ENCODE peak calls at places on chromosomes 12 and 14, in nine cellular contexts. One of them, this sample, is unnamed.

GRCh38 chr12:92143280-92143679 is 2.4 kb downstream of the BTG1 start:
- DNase-seq in Kasumi-1: no peak
- DNase-seq in activated T-helper 1 cell treated with anti-CD3 and anti-CD28 coated beads, Interleukin-12 subunit alpha, Interleukin-12 subunit beta, Interleukin-2, Interleukin-4 antibody, amounts not matched to agents 30 ng/mL and 10 ng/mL and 1 ng/mL, durations not matched to agents 14 hours and 24 hours and 36 hours: no peak
- DNase-seq in left kidney: peak
- DNase-seq in activated CD8-positive, alpha-beta memory T cell treated with anti-CD3 and anti-CD28 coated beads for 24 hours: no peak
- DNase-seq in anterior cingulate cortex: no peak
- DNase-seq in H4: no peak
- DNase-seq in endothelial cell: no peak
- DNase-seq in ureter: no peak
- DNase-seq in this sample: no peak

GRCh38 chr14:59013672-59014298 is 174.7 kb upstream of the DAAM1 start:
- DNase-seq in Kasumi-1: no peak
- DNase-seq in activated T-helper 1 cell treated with anti-CD3 and anti-CD28 coated beads, Interleukin-12 subunit alpha, Interleukin-12 subunit beta, Interleukin-2, Interleukin-4 antibody, amounts not matched to agents 30 ng/mL and 10 ng/mL and 1 ng/mL, durations not matched to agents 14 hours and 24 hours and 36 hours: no peak
- DNase-seq in left kidney: no peak
- DNase-seq in activated CD8-positive, alpha-beta memory T cell treated with anti-CD3 and anti-CD28 coated beads for 24 hours: no peak
- DNase-seq in anterior cingulate cortex: no peak
- DNase-seq in H4: peak
- DNase-seq in endothelial cell: no peak
- DNase-seq in ureter: no peak
- DNase-seq in this sample: no peak

GRCh38 chr14:49106721-49107689 is 479.2 kb downstream of the RPS29 start:
- DNase-seq in Kasumi-1: no peak
- DNase-seq in activated T-helper 1 cell treated with anti-CD3 and anti-CD28 coated beads, Interleukin-12 subunit alpha, Interleukin-12 subunit beta, Interleukin-2, Interleukin-4 antibody, amounts not matched to agents 30 ng/mL and 10 ng/mL and 1 ng/mL, durations not matched to agents 14 hours and 24 hours and 36 hours: no peak
- DNase-seq in left kidney: peak
- DNase-seq in activated CD8-positive, alpha-beta memory T cell treated with anti-CD3 and anti-CD28 coated beads for 24 hours: no peak
- DNase-seq in anterior cingulate cortex: no peak
- DNase-seq in H4: no peak
- DNase-seq in endothelial cell: no peak
- DNase-seq in ureter: no peak
- DNase-seq in this sample: no peak

GRCh38 chr12:72094490-72094889 is 155.8 kb downstream of the TPH2 start:
- DNase-seq in Kasumi-1: no peak
- DNase-seq in activated T-helper 1 cell treated with anti-CD3 and anti-CD28 coated beads, Interleukin-12 subunit alpha, Interleukin-12 subunit beta, Interleukin-2, Interleukin-4 antibody, amounts not matched to agents 30 ng/mL and 10 ng/mL and 1 ng/mL, durations not matched to agents 14 hours and 24 hours and 36 hours: no peak
- DNase-seq in left kidney: no peak
- DNase-seq in activated CD8-positive, alpha-beta memory T cell treated with anti-CD3 and anti-CD28 coated beads for 24 hours: no peak
- DNase-seq in anterior cingulate cortex: no peak
- DNase-seq in H4: no peak
- DNase-seq in endothelial cell: no peak
- DNase-seq in ureter: no peak
- DNase-seq in this sample: no peak

GRCh38 chr12:110583137-110584059 is at the start of gene PPTC7:
- DNase-seq in Kasumi-1: peak
- DNase-seq in activated T-helper 1 cell treated with anti-CD3 and anti-CD28 coated beads, Interleukin-12 subunit alpha, Interleukin-12 subunit beta, Interleukin-2, Interleukin-4 antibody, amounts not matched to agents 30 ng/mL and 10 ng/mL and 1 ng/mL, durations not matched to agents 14 hours and 24 hours and 36 hours: peak
- DNase-seq in left kidney: peak
- DNase-seq in activated CD8-positive, alpha-beta memory T cell treated with anti-CD3 and anti-CD28 coated beads for 24 hours: peak
- DNase-seq in anterior cingulate cortex: peak
- DNase-seq in H4: peak
- DNase-seq in endothelial cell: peak
- DNase-seq in ureter: peak
- DNase-seq in this sample: peak

GRCh38 chr12:19183121-19183838 is 53.7 kb downstream of the PLEKHA5 start:
- DNase-seq in Kasumi-1: peak
- DNase-seq in activated T-helper 1 cell treated with anti-CD3 and anti-CD28 coated beads, Interleukin-12 subunit alpha, Interleukin-12 subunit beta, Interleukin-2, Interleukin-4 antibody, amounts not matched to agents 30 ng/mL and 10 ng/mL and 1 ng/mL, durations not matched to agents 14 hours and 24 hours and 36 hours: no peak
- DNase-seq in left kidney: peak
- DNase-seq in activated CD8-positive, alpha-beta memory T cell treated with anti-CD3 and anti-CD28 coated beads for 24 hours: no peak
- DNase-seq in anterior cingulate cortex: no peak
- DNase-seq in H4: no peak
- DNase-seq in endothelial cell: no peak
- DNase-seq in ureter: no peak
- DNase-seq in this sample: no peak

GRCh38 chr12:13251496-13251895 is 55.0 kb downstream of the EMP1 start:
- DNase-seq in Kasumi-1: no peak
- DNase-seq in activated T-helper 1 cell treated with anti-CD3 and anti-CD28 coated beads, Interleukin-12 subunit alpha, Interleukin-12 subunit beta, Interleukin-2, Interleukin-4 antibody, amounts not matched to agents 30 ng/mL and 10 ng/mL and 1 ng/mL, durations not matched to agents 14 hours and 24 hours and 36 hours: no peak
- DNase-seq in left kidney: no peak
- DNase-seq in activated CD8-positive, alpha-beta memory T cell treated with anti-CD3 and anti-CD28 coated beads for 24 hours: no peak
- DNase-seq in anterior cingulate cortex: no peak
- DNase-seq in H4: no peak
- DNase-seq in endothelial cell: no peak
- DNase-seq in ureter: no peak
- DNase-seq in this sample: no peak

GRCh38 chr14:94158239-94158888 is 15.8 kb upstream of the PPP4R4 start:
- DNase-seq in Kasumi-1: no peak
- DNase-seq in activated T-helper 1 cell treated with anti-CD3 and anti-CD28 coated beads, Interleukin-12 subunit alpha, Interleukin-12 subunit beta, Interleukin-2, Interleukin-4 antibody, amounts not matched to agents 30 ng/mL and 10 ng/mL and 1 ng/mL, durations not matched to agents 14 hours and 24 hours and 36 hours: no peak
- DNase-seq in left kidney: no peak
- DNase-seq in activated CD8-positive, alpha-beta memory T cell treated with anti-CD3 and anti-CD28 coated beads for 24 hours: no peak
- DNase-seq in anterior cingulate cortex: no peak
- DNase-seq in H4: no peak
- DNase-seq in endothelial cell: no peak
- DNase-seq in ureter: no peak
- DNase-seq in this sample: no peak

GRCh38 chr14:89672636-89673279 is 255.7 kb upstream of the FOXN3 start:
- DNase-seq in Kasumi-1: peak
- DNase-seq in activated T-helper 1 cell treated with anti-CD3 and anti-CD28 coated beads, Interleukin-12 subunit alpha, Interleukin-12 subunit beta, Interleukin-2, Interleukin-4 antibody, amounts not matched to agents 30 ng/mL and 10 ng/mL and 1 ng/mL, durations not matched to agents 14 hours and 24 hours and 36 hours: no peak
- DNase-seq in left kidney: peak
- DNase-seq in activated CD8-positive, alpha-beta memory T cell treated with anti-CD3 and anti-CD28 coated beads for 24 hours: no peak
- DNase-seq in anterior cingulate cortex: no peak
- DNase-seq in H4: no peak
- DNase-seq in endothelial cell: no peak
- DNase-seq in ureter: no peak
- DNase-seq in this sample: no peak

GRCh38 chr12:57124259-57124877 is 3.9 kb upstream of the LRP1 start:
- DNase-seq in Kasumi-1: peak
- DNase-seq in activated T-helper 1 cell treated with anti-CD3 and anti-CD28 coated beads, Interleukin-12 subunit alpha, Interleukin-12 subunit beta, Interleukin-2, Interleukin-4 antibody, amounts not matched to agents 30 ng/mL and 10 ng/mL and 1 ng/mL, durations not matched to agents 14 hours and 24 hours and 36 hours: peak
- DNase-seq in left kidney: peak
- DNase-seq in activated CD8-positive, alpha-beta memory T cell treated with anti-CD3 and anti-CD28 coated beads for 24 hours: peak
- DNase-seq in anterior cingulate cortex: peak
- DNase-seq in H4: peak
- DNase-seq in endothelial cell: peak
- DNase-seq in ureter: peak
- DNase-seq in this sample: peak

This sample was measured in GDM1.